ENCODE peak calls at places on chromosomes 11 and 22, in five cellular contexts. V is A549, W is H1, M is K562, Z is GM12878. K is an unnamed sample. For H3K4me1, the result is how much of the 10 kb centered on the place peaks cover.

GRCh38 chr11:108669711-108670110 is 4.8 kb downstream of the DDX10 start:
- DNase-seq in V (no peak), W (no peak), M (no peak), Z (no peak), K (no peak)

GRCh38 chr11:95149659-95150294 is 60.1 kb downstream of the ENDOD1 start:
- DNase-seq in V (no peak), W (no peak), M (no peak), Z (no peak), K (peak)

GRCh38 chr22:30609260-30610185 is 2.5 kb downstream of the TCN2 start:
- DNase-seq in V (peak), W (no peak), M (peak), Z (peak), K (no peak)

GRCh38 chr11:46246514-46246913 is 30.9 kb upstream of the CREB3L1 start:
- DNase-seq in V (no peak), W (no peak), M (no peak), Z (no peak), K (no peak)

GRCh38 chr11:112012877-112013276 is 12.3 kb upstream of the DLAT start:
- DNase-seq in V (no peak), W (no peak), M (peak), Z (no peak), K (peak)

GRCh38 chr11:12121504-12121903 is 11.1 kb downstream of the MICAL2 start:
- DNase-seq in V (no peak), W (no peak), M (no peak), Z (no peak), K (no peak)

GRCh38 chr11:2156416-2157182 is 4.4 kb downstream of the INS start:
- DNase-seq in V (peak), W (no peak), M (peak), Z (no peak), K (peak)

GRCh38 chr11:118609380-118610219 is 2.2 kb downstream of the PHLDB1 start:
- DNase-seq in V (no peak), W (no peak), M (no peak), Z (no peak), K (no peak)

GRCh38 chr11:69293819-69294505 is at the start of gene MYEOV:
- DNase-seq in V (peak), W (peak), M (peak), Z (peak), K (peak)

GRCh38 chr11:1122356-1123002 is 35.3 kb upstream of the MUC5AC start:
- DNase-seq in V (no peak), W (no peak), M (no peak), Z (no peak), K (no peak)

GRCh38 chr11:95791385-95792033 is 1.2 kb downstream of the CEP57 start:
- DNase-seq in V (no peak), W (no peak), M (no peak), Z (no peak), K (no peak)

GRCh38 chr11:20023082-20023426 is 137.2 kb downstream of the DBX1 start:
- DNase-seq in V (no peak), W (no peak), M (no peak), Z (no peak), K (no peak)

GRCh38 chr11:20021212-20021611 is 139.1 kb downstream of the DBX1 start:
- DNase-seq in V (peak), W (no peak), M (no peak), Z (no peak), K (peak)

GRCh38 chr11:20020716-20021115 is 139.6 kb downstream of the DBX1 start:
- DNase-seq in V (no peak), W (no peak), M (no peak), Z (no peak), K (no peak)

GRCh38 chr11:20021771-20022362 is 138.4 kb downstream of the DBX1 start:
- DNase-seq in V (peak), W (no peak), M (no peak), Z (no peak), K (peak)

DNA sequence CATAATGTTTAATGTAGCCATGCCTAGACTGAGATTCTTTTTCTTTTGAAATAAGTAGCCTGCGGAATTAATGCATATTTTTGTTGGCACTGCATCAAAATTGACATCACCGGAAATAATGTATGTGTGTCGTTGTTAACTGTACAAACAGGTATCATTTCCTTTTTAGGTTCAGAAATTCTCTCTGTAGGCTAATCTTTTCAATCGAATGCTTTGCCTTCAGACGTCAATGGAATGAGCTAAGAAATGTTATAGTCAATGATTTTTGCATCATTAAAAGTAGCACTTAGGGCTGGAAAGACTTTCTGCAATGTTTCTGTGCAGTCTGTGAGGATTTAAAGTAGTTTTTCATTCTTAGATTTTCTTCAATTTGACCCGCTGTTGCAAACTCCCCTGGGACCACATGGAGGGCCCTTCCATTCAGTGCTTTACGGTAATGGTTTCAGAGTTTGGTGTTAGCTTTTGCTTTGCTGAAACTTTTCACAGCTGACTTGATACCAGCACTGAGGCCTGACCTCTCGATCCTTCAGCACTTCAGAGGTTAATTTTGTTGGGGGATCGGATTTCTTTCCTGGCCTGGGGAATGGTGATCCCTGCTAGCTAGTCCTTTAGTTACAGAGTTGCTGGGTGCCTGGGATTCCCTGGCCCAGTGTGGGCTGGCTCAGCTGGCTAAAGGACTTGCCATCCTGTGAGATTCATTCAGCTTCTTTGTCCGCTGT is 137.8 kb downstream of the DBX1 start:
- DNase-seq in V (peak), W (no peak), M (no peak), Z (no peak), K (peak)
- H3K4me1 ChIP-seq in V (half or more), W (under half), M (under half), Z (under half), K (half or more)

DNA sequence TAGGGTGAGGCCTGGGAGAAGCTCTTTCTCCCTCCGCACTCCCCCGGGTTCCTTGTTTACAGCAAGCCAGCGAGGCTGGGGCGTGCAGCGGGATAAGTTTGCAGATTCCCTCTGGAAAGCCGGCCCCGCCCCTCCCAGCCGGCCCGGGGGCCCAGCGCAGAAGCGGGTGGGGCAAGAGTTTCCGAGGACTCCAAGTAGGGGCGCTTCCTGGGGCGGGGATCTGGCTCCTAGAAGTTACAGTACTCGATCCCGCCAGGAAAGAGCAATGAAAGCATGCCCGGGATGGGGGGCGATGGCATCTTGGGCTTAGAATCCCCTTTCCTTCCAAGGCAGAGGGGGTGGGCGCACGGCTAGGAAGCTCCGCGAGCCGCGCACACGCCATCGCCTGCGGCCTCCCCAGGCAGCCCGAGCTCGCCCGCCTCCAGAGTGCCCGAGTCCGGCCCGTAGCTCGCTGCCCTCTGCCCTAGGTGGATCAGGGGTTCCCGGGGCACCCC is 385 bp downstream of the TST start:
- DNase-seq in V (peak), W (no peak), M (peak), Z (no peak), K (peak)
- TF ChIP-seq HDAC2 in V (no peak), W (no peak), M (no peak), Z (no peak), K (no peak)

DNA sequence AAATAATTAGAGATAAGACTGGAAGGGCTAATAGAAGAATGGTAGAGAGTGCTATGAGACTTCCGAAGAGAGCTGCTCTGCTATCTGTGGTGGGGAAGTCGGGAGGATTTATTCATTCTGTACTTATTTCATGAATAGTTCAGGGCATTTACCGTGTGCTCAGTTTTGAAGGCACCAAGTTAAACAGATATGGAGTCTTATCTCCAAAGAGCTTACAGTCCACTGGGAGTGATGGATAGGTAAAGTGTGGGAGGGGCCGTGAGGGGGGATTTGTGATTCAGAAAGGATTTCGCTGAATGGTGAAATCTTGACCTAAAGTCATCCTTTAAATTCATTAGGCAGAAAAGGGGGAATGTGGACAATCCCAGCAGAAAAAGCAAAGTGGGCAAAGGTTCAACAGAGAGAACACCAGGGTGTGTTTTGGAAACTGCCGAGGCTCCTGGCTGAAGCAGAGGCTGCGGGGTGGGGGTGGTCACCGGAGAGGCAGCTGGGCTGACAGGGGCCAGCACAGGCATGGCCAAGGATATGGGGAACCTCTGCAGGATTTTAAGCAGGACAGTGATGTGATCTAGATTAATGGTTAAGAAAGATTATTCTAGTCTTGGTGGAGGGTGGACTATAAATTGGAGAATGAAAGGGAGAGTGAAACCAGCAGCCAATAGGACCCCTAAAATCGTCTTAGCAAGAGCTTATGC is 91.2 kb downstream of the UBASH3B start:
- DNase-seq in V (no peak), W (no peak), M (no peak), Z (no peak), K (no peak)
- H3K4me1 ChIP-seq in V (under half), W (under half), M (under half), Z (under half), K (under half)

GRCh38 chr22:23282089-23282501 is 101.8 kb downstream of the BCR start:
- DNase-seq in V (peak), W (no peak), M (no peak), Z (no peak), K (no peak)
- TF ChIP-seq HDAC2 in V (no peak), W (no peak), M (no peak), Z (no peak), K (no peak)

K was measured in HepG2.